ENCODE peak calls at places on chromosomes 7 and 10, in ten cellular contexts. One of them, this sample, is unnamed.

GRCh38 chr7:147547252-147547897 is 1043.2 kb upstream of the C7orf33 start:
- DNase-seq in NCI-H1105 treated with DMSO at 0.1 percent for 48 hours: no peak
- DNase-seq in glutamatergic neuron: peak
- DNase-seq in DMS53: peak
- DNase-seq in stimulated activated CD4-positive, alpha-beta T cell treated with anti-CD3 and anti-CD28 coated beads, TNF-alpha, amount 100 ng/mL, for 1 hour: no peak
- DNase-seq in T-helper 1 cell: no peak
- DNase-seq in SJSA1: no peak
- DNase-seq in GM12892: no peak
- DNase-seq in hippocampal formation: no peak
- DNase-seq in NCI-H82: peak
- DNase-seq in this sample: no peak

GRCh38 chr10:94192974-94193373 is 169.8 kb downstream of the NOC3L start:
- DNase-seq in NCI-H1105 treated with DMSO at 0.1 percent for 48 hours: no peak
- DNase-seq in glutamatergic neuron: no peak
- DNase-seq in DMS53: no peak
- DNase-seq in stimulated activated CD4-positive, alpha-beta T cell treated with anti-CD3 and anti-CD28 coated beads, TNF-alpha, amount 100 ng/mL, for 1 hour: no peak
- DNase-seq in T-helper 1 cell: no peak
- DNase-seq in SJSA1: no peak
- DNase-seq in GM12892: no peak
- DNase-seq in hippocampal formation: no peak
- DNase-seq in NCI-H82: no peak
- DNase-seq in this sample: no peak

GRCh38 chr10:96719850-96720421 is 378 bp downstream of the PIK3AP1 start:
- DNase-seq in NCI-H1105 treated with DMSO at 0.1 percent for 48 hours: no peak
- DNase-seq in glutamatergic neuron: peak
- DNase-seq in DMS53: peak
- DNase-seq in stimulated activated CD4-positive, alpha-beta T cell treated with anti-CD3 and anti-CD28 coated beads, TNF-alpha, amount 100 ng/mL, for 1 hour: no peak
- DNase-seq in T-helper 1 cell: no peak
- DNase-seq in SJSA1: no peak
- DNase-seq in GM12892: peak
- DNase-seq in hippocampal formation: peak
- DNase-seq in NCI-H82: peak
- DNase-seq in this sample: peak

GRCh38 chr7:104328308-104328969 is at the start of gene LHFPL3:
- DNase-seq in NCI-H1105 treated with DMSO at 0.1 percent for 48 hours: peak
- DNase-seq in glutamatergic neuron: peak
- DNase-seq in DMS53: peak
- DNase-seq in stimulated activated CD4-positive, alpha-beta T cell treated with anti-CD3 and anti-CD28 coated beads, TNF-alpha, amount 100 ng/mL, for 1 hour: no peak
- DNase-seq in T-helper 1 cell: no peak
- DNase-seq in SJSA1: no peak
- DNase-seq in GM12892: no peak
- DNase-seq in hippocampal formation: peak
- DNase-seq in NCI-H82: peak
- DNase-seq in this sample: no peak

GRCh38 chr10:66321746-66322145 is 604.1 kb upstream of the LRRTM3 start:
- DNase-seq in NCI-H1105 treated with DMSO at 0.1 percent for 48 hours: no peak
- DNase-seq in glutamatergic neuron: no peak
- DNase-seq in DMS53: no peak
- DNase-seq in stimulated activated CD4-positive, alpha-beta T cell treated with anti-CD3 and anti-CD28 coated beads, TNF-alpha, amount 100 ng/mL, for 1 hour: no peak
- DNase-seq in T-helper 1 cell: no peak
- DNase-seq in SJSA1: no peak
- DNase-seq in GM12892: no peak
- DNase-seq in hippocampal formation: no peak
- DNase-seq in NCI-H82: no peak
- DNase-seq in this sample: no peak

GRCh38 chr10:62095341-62096071 is 173.1 kb downstream of the RTKN2 start:
- DNase-seq in NCI-H1105 treated with DMSO at 0.1 percent for 48 hours: no peak
- DNase-seq in glutamatergic neuron: no peak
- DNase-seq in DMS53: no peak
- DNase-seq in stimulated activated CD4-positive, alpha-beta T cell treated with anti-CD3 and anti-CD28 coated beads, TNF-alpha, amount 100 ng/mL, for 1 hour: no peak
- DNase-seq in T-helper 1 cell: no peak
- DNase-seq in SJSA1: no peak
- DNase-seq in GM12892: no peak
- DNase-seq in hippocampal formation: no peak
- DNase-seq in NCI-H82: no peak
- DNase-seq in this sample: no peak

GRCh38 chr7:140696679-140697446 is at the start of gene NDUFB2:
- DNase-seq in NCI-H1105 treated with DMSO at 0.1 percent for 48 hours: peak
- DNase-seq in glutamatergic neuron: peak
- DNase-seq in DMS53: peak
- DNase-seq in stimulated activated CD4-positive, alpha-beta T cell treated with anti-CD3 and anti-CD28 coated beads, TNF-alpha, amount 100 ng/mL, for 1 hour: peak
- DNase-seq in T-helper 1 cell: peak
- DNase-seq in SJSA1: peak
- DNase-seq in GM12892: peak
- DNase-seq in hippocampal formation: peak
- DNase-seq in NCI-H82: peak
- DNase-seq in this sample: peak

GRCh38 chr7:43278088-43278644 is 165.7 kb downstream of the HECW1 start:
- DNase-seq in NCI-H1105 treated with DMSO at 0.1 percent for 48 hours: no peak
- DNase-seq in glutamatergic neuron: no peak
- DNase-seq in DMS53: no peak
- DNase-seq in stimulated activated CD4-positive, alpha-beta T cell treated with anti-CD3 and anti-CD28 coated beads, TNF-alpha, amount 100 ng/mL, for 1 hour: no peak
- DNase-seq in T-helper 1 cell: no peak
- DNase-seq in SJSA1: no peak
- DNase-seq in GM12892: no peak
- DNase-seq in hippocampal formation: no peak
- DNase-seq in NCI-H82: no peak
- DNase-seq in this sample: no peak

GRCh38 chr7:157658851-157659412 is 322.1 kb downstream of the DNAJB6 start:
- DNase-seq in NCI-H1105 treated with DMSO at 0.1 percent for 48 hours: no peak
- DNase-seq in glutamatergic neuron: no peak
- DNase-seq in DMS53: no peak
- DNase-seq in stimulated activated CD4-positive, alpha-beta T cell treated with anti-CD3 and anti-CD28 coated beads, TNF-alpha, amount 100 ng/mL, for 1 hour: no peak
- DNase-seq in T-helper 1 cell: no peak
- DNase-seq in SJSA1: no peak
- DNase-seq in GM12892: no peak
- DNase-seq in hippocampal formation: no peak
- DNase-seq in NCI-H82: no peak
- DNase-seq in this sample: no peak

GRCh38 chr10:122072491-122072890 is 83.5 kb downstream of the TACC2 start:
- DNase-seq in NCI-H1105 treated with DMSO at 0.1 percent for 48 hours: no peak
- DNase-seq in glutamatergic neuron: no peak
- DNase-seq in DMS53: no peak
- DNase-seq in stimulated activated CD4-positive, alpha-beta T cell treated with anti-CD3 and anti-CD28 coated beads, TNF-alpha, amount 100 ng/mL, for 1 hour: no peak
- DNase-seq in T-helper 1 cell: no peak
- DNase-seq in SJSA1: no peak
- DNase-seq in GM12892: no peak
- DNase-seq in hippocampal formation: no peak
- DNase-seq in NCI-H82: no peak
- DNase-seq in this sample: no peak

GRCh38 chr7:20998309-20998708 is 211.6 kb upstream of the SP8 start:
- DNase-seq in NCI-H1105 treated with DMSO at 0.1 percent for 48 hours: no peak
- DNase-seq in glutamatergic neuron: no peak
- DNase-seq in DMS53: peak
- DNase-seq in stimulated activated CD4-positive, alpha-beta T cell treated with anti-CD3 and anti-CD28 coated beads, TNF-alpha, amount 100 ng/mL, for 1 hour: no peak
- DNase-seq in T-helper 1 cell: no peak
- DNase-seq in SJSA1: no peak
- DNase-seq in GM12892: no peak
- DNase-seq in hippocampal formation: no peak
- DNase-seq in NCI-H82: no peak
- DNase-seq in this sample: no peak

GRCh38 chr10:3220853-3221252 is 48.3 kb upstream of the PITRM1 start:
- DNase-seq in NCI-H1105 treated with DMSO at 0.1 percent for 48 hours: no peak
- DNase-seq in glutamatergic neuron: no peak
- DNase-seq in DMS53: no peak
- DNase-seq in stimulated activated CD4-positive, alpha-beta T cell treated with anti-CD3 and anti-CD28 coated beads, TNF-alpha, amount 100 ng/mL, for 1 hour: no peak
- DNase-seq in T-helper 1 cell: no peak
- DNase-seq in SJSA1: peak
- DNase-seq in GM12892: no peak
- DNase-seq in hippocampal formation: no peak
- DNase-seq in NCI-H82: no peak
- DNase-seq in this sample: no peak

GRCh38 chr7:145698526-145699262 is 417.9 kb upstream of the CNTNAP2 start:
- DNase-seq in NCI-H1105 treated with DMSO at 0.1 percent for 48 hours: no peak
- DNase-seq in glutamatergic neuron: no peak
- DNase-seq in DMS53: peak
- DNase-seq in stimulated activated CD4-positive, alpha-beta T cell treated with anti-CD3 and anti-CD28 coated beads, TNF-alpha, amount 100 ng/mL, for 1 hour: no peak
- DNase-seq in T-helper 1 cell: no peak
- DNase-seq in SJSA1: no peak
- DNase-seq in GM12892: no peak
- DNase-seq in hippocampal formation: no peak
- DNase-seq in NCI-H82: no peak
- DNase-seq in this sample: no peak

GRCh38 chr7:1197997-1198632 is 34.6 kb upstream of the UNCX start:
- DNase-seq in NCI-H1105 treated with DMSO at 0.1 percent for 48 hours: no peak
- DNase-seq in glutamatergic neuron: no peak
- DNase-seq in DMS53: peak
- DNase-seq in stimulated activated CD4-positive, alpha-beta T cell treated with anti-CD3 and anti-CD28 coated beads, TNF-alpha, amount 100 ng/mL, for 1 hour: no peak
- DNase-seq in T-helper 1 cell: no peak
- DNase-seq in SJSA1: no peak
- DNase-seq in GM12892: no peak
- DNase-seq in hippocampal formation: no peak
- DNase-seq in NCI-H82: no peak
- DNase-seq in this sample: no peak

GRCh38 chr10:89535185-89536012 is at the start of gene SLC16A12:
- DNase-seq in NCI-H1105 treated with DMSO at 0.1 percent for 48 hours: no peak
- DNase-seq in glutamatergic neuron: peak
- DNase-seq in DMS53: peak
- DNase-seq in stimulated activated CD4-positive, alpha-beta T cell treated with anti-CD3 and anti-CD28 coated beads, TNF-alpha, amount 100 ng/mL, for 1 hour: no peak
- DNase-seq in T-helper 1 cell: no peak
- DNase-seq in SJSA1: no peak
- DNase-seq in GM12892: no peak
- DNase-seq in hippocampal formation: no peak
- DNase-seq in NCI-H82: peak
- DNase-seq in this sample: no peak

GRCh38 chr7:17098515-17098914 is 199.9 kb upstream of the AHR start:
- DNase-seq in NCI-H1105 treated with DMSO at 0.1 percent for 48 hours: no peak
- DNase-seq in glutamatergic neuron: no peak
- DNase-seq in DMS53: no peak
- DNase-seq in stimulated activated CD4-positive, alpha-beta T cell treated with anti-CD3 and anti-CD28 coated beads, TNF-alpha, amount 100 ng/mL, for 1 hour: no peak
- DNase-seq in T-helper 1 cell: no peak
- DNase-seq in SJSA1: no peak
- DNase-seq in GM12892: no peak
- DNase-seq in hippocampal formation: no peak
- DNase-seq in NCI-H82: no peak
- DNase-seq in this sample: no peak

GRCh38 chr10:117757121-117757795 is 214.7 kb downstream of the EMX2 start:
- DNase-seq in NCI-H1105 treated with DMSO at 0.1 percent for 48 hours: no peak
- DNase-seq in glutamatergic neuron: no peak
- DNase-seq in DMS53: no peak
- DNase-seq in stimulated activated CD4-positive, alpha-beta T cell treated with anti-CD3 and anti-CD28 coated beads, TNF-alpha, amount 100 ng/mL, for 1 hour: no peak
- DNase-seq in T-helper 1 cell: no peak
- DNase-seq in SJSA1: no peak
- DNase-seq in GM12892: no peak
- DNase-seq in hippocampal formation: no peak
- DNase-seq in NCI-H82: no peak
- DNase-seq in this sample: no peak

GRCh38 chr7:139153832-139154231 is 44.3 kb upstream of the ZC3HAV1 start:
- DNase-seq in NCI-H1105 treated with DMSO at 0.1 percent for 48 hours: no peak
- DNase-seq in glutamatergic neuron: no peak
- DNase-seq in DMS53: peak
- DNase-seq in stimulated activated CD4-positive, alpha-beta T cell treated with anti-CD3 and anti-CD28 coated beads, TNF-alpha, amount 100 ng/mL, for 1 hour: no peak
- DNase-seq in T-helper 1 cell: no peak
- DNase-seq in SJSA1: no peak
- DNase-seq in GM12892: no peak
- DNase-seq in hippocampal formation: no peak
- DNase-seq in NCI-H82: no peak
- DNase-seq in this sample: no peak

GRCh38 chr10:74813860-74814259 is 12.5 kb upstream of the KAT6B start:
- DNase-seq in NCI-H1105 treated with DMSO at 0.1 percent for 48 hours: no peak
- DNase-seq in glutamatergic neuron: no peak
- DNase-seq in DMS53: no peak
- DNase-seq in stimulated activated CD4-positive, alpha-beta T cell treated with anti-CD3 and anti-CD28 coated beads, TNF-alpha, amount 100 ng/mL, for 1 hour: no peak
- DNase-seq in T-helper 1 cell: no peak
- DNase-seq in SJSA1: no peak
- DNase-seq in GM12892: no peak
- DNase-seq in hippocampal formation: no peak
- DNase-seq in NCI-H82: no peak
- DNase-seq in this sample: no peak